ENCODE peak calls at places on chromosomes 13 and 19, in nine cellular contexts. D, A, B, H, E, N, F, P and X are unnamed samples.

GRCh38 chr13:94558721-94559120 is 37.2 kb downstream of the TGDS start:
- DNase-seq in D (no peak), P (no peak), A (no peak), B (no peak), H (peak), N (no peak), E (no peak), F (no peak), X (no peak)

GRCh38 chr13:76696370-76696769 is 189.8 kb downstream of the KCTD12 start:
- DNase-seq in B (no peak), A (no peak), P (no peak), F (no peak), N (no peak), D (peak), H (no peak), E (no peak), X (no peak)

GRCh38 chr13:77918391-77919261 is at the start of gene EDNRB:
- DNase-seq in A (peak), E (peak), D (peak), N (peak), H (peak), P (peak), F (no peak), B (no peak), X (peak)

GRCh38 chr13:79541426-79542049 is 60.6 kb downstream of the NDFIP2 start:
- DNase-seq in H (peak), P (no peak), D (peak), A (peak), B (no peak), N (no peak), F (no peak), E (no peak), X (peak)

GRCh38 chr13:90365130-90365529 is 982.4 kb upstream of the MIR17HG start:
- DNase-seq in B (no peak), D (no peak), P (no peak), A (peak), F (no peak), H (no peak), N (no peak), E (no peak), X (no peak)

GRCh38 chr13:98576215-98576945 is 527 bp downstream of the STK24 start:
- DNase-seq in A (peak), E (peak), H (peak), F (peak), P (peak), D (peak), B (peak), N (peak), X (no peak)

GRCh38 chr13:37869756-37870488 is at the start of gene TRPC4:
- DNase-seq in H (peak), A (peak), N (peak), B (no peak), D (peak), E (peak), F (no peak), P (peak), X (no peak)

GRCh38 chr19:34667349-34668076 is 9.4 kb downstream of the SCGB2B2 start:
- DNase-seq in D (no peak), F (no peak), A (peak), P (peak), E (no peak), H (peak), N (no peak), B (no peak), X (no peak)

GRCh38 chr13:107585466-107585865 is 629.9 kb downstream of the LIG4 start:
- DNase-seq in P (no peak), A (peak), B (no peak), H (no peak), N (no peak), F (no peak), D (no peak), E (no peak), X (no peak)

GRCh38 chr13:51697181-51697580 is 106.8 kb downstream of the DHRS12 start:
- DNase-seq in D (no peak), E (no peak), B (no peak), F (no peak), H (no peak), P (no peak), N (no peak), A (no peak), X (no peak)

GRCh38 chr19:40862333-40862732 is 12.1 kb upstream of the CYP2A6 start:
- DNase-seq in P (no peak), N (no peak), D (no peak), A (no peak), F (no peak), H (peak), E (no peak), B (no peak), X (no peak)

GRCh38 chr13:107716741-107717140 is 498.6 kb downstream of the LIG4 start:
- DNase-seq in D (no peak), P (no peak), H (no peak), N (no peak), A (no peak), E (no peak), B (no peak), F (no peak), X (no peak)

GRCh38 chr13:112042496-112042895 is 24.5 kb upstream of the SOX1 start:
- DNase-seq in A (no peak), B (no peak), P (no peak), F (no peak), E (no peak), H (peak), D (no peak), N (no peak), X (no peak)

GRCh38 chr13:63408227-63409202 is 1992.9 kb upstream of the PCDH20 start:
- DNase-seq in P (no peak), B (no peak), H (no peak), N (no peak), F (no peak), A (no peak), E (no peak), D (no peak), X (no peak)

GRCh38 chr19:6802336-6803035 is 30.0 kb downstream of the VAV1 start:
- DNase-seq in N (peak), F (peak), E (peak), D (no peak), P (peak), B (peak), H (peak), A (no peak), X (peak)

GRCh38 chr13:26878465-26878864 is 117.9 kb upstream of the GPR12 start:
- DNase-seq in N (no peak), E (no peak), D (no peak), B (no peak), P (no peak), F (no peak), A (no peak), H (no peak), X (no peak)